ENCODE peak calls at places on chromosomes 13 and 19, in six cellular contexts. B, E, C, G, F and D are unnamed samples.

GRCh38 chr13:110483386-110483785 is 78.1 kb downstream of the RAB20 start:
- DNase-seq in C (no peak), G (no peak), F (no peak), E (no peak), B (no peak), D (no peak)

GRCh38 chr13:79779761-79780160 is 298.8 kb downstream of the NDFIP2 start:
- DNase-seq in C (peak; percentile 90), E (peak; percentile 52), B (peak; percentile 82), G (peak; percentile 51), F (no peak), D (peak; percentile 72)

GRCh38 chr19:3516675-3517207 is 10.6 kb downstream of the FZR1 start:
- DNase-seq in G (no peak), B (no peak), E (no peak), C (no peak), F (no peak), D (no peak)

GRCh38 chr13:99415851-99416331 is 85.4 kb upstream of the TM9SF2 start:
- DNase-seq in G (no peak), C (no peak), F (no peak), E (no peak), B (no peak), D (no peak)

GRCh38 chr13:24097064-24097463 is 63.5 kb upstream of the SPATA13 start:
- DNase-seq in C (peak; percentile 92), B (no peak), F (no peak), G (peak; percentile 76), E (peak; percentile 67), D (no peak)

GRCh38 chr13:41515491-41516139 is 58.3 kb downstream of the RGCC start:
- DNase-seq in G (no peak), B (no peak), F (no peak), E (no peak), C (no peak), D (no peak)

GRCh38 chr13:107873908-107874307 is 341.4 kb downstream of the LIG4 start:
- DNase-seq in C (peak; percentile 18), F (no peak), B (no peak), E (no peak), G (no peak), D (no peak)

GRCh38 chr13:27450921-27451461 is 627 bp upstream of the MTIF3 start:
- DNase-seq in B (peak; percentile 75), C (peak; percentile 75), F (peak; percentile 55), E (peak; percentile 51), G (peak; percentile 47), D (peak; percentile 58)

GRCh38 chr19:50565984-50566903 is 2.0 kb downstream of the LRRC4B start:
- DNase-seq in F (no peak), B (no peak), G (no peak), E (no peak), C (no peak), D (peak; percentile 74)

GRCh38 chr19:50780753-50781480 is 9.3 kb upstream of the ACP4 start:
- DNase-seq in B (no peak), E (no peak), G (no peak), C (no peak), F (no peak), D (no peak)

GRCh38 chr19:55117063-55117635 is 288 bp downstream of the PPP1R12C start:
- DNase-seq in G (no peak), F (no peak), C (peak; percentile 59), E (no peak), B (no peak), D (no peak)

GRCh38 chr13:30832845-30833332 is 73.2 kb upstream of the MEDAG start:
- DNase-seq in C (peak; percentile 55), G (no peak), F (peak; percentile 95), B (peak; percentile 93), E (no peak), D (peak; percentile 32)

GRCh38 chr19:4229179-4229931 is at the start of gene EBI3:
- DNase-seq in G (peak; percentile 65), E (peak; percentile 38), B (peak; percentile 23), C (peak; percentile 45), F (no peak), D (no peak)

GRCh38 chr13:97295279-97296182 is 73.4 kb downstream of the MBNL2 start:
- DNase-seq in F (no peak), G (peak; percentile 92), C (peak; percentile 74), B (peak; percentile 88), E (peak; percentile 91), D (no peak)

GRCh38 chr13:112785419-112785856 is 95.6 kb downstream of the ATP11A start:
- DNase-seq in B (no peak), C (no peak), F (no peak), E (no peak), G (no peak), D (no peak)

GRCh38 chr13:79541426-79542049 is 60.6 kb downstream of the NDFIP2 start:
- DNase-seq in G (peak; percentile 73), F (peak; percentile 56), C (peak; percentile 55), E (peak; percentile 76), B (peak; percentile 42), D (peak; percentile 40)

GRCh38 chr13:84867246-84867645 is 932.0 kb downstream of the SLITRK6 start:
- DNase-seq in C (no peak), G (no peak), E (no peak), B (peak; percentile 22), F (no peak), D (no peak)

GRCh38 chr19:16896913-16897571 is 8.2 kb downstream of the F2RL3 start:
- DNase-seq in G (peak; percentile 91), B (peak; percentile 86), E (peak; percentile 96), F (peak; percentile 51), C (peak; percentile 95), D (peak; percentile 98)

GRCh38 chr19:54325194-54325621 is 12.2 kb upstream of the LILRA5 start:
- DNase-seq in E (peak; percentile 33), B (peak; percentile 10), F (peak; percentile 31), C (peak; percentile 40), G (peak; percentile 8), D (peak; percentile 42)

GRCh38 chr19:3047307-3048189 is 14.7 kb downstream of the TLE5 start:
- DNase-seq in F (peak; percentile 63), G (peak; percentile 63), B (peak; percentile 42), C (peak; percentile 86), E (peak; percentile 89), D (peak; percentile 92)

GRCh38 chr19:23415034-23415433 is 19.8 kb upstream of the ZNF91 start:
- DNase-seq in B (no peak), F (no peak), E (no peak), G (no peak), C (no peak), D (peak; percentile 42)
- H3K9ac ChIP-seq in B (no peak overlapping the region), F (no peak overlapping the region), E (no peak overlapping the region), G (no peak overlapping the region), C (no peak overlapping the region), D (peak overlapping the region; percentile 65)

GRCh38 chr19:15198006-15198356 is 2.8 kb downstream of the NOTCH3 start:
- DNase-seq in B (no peak), E (no peak), F (no peak), G (no peak), C (peak; percentile 56), D (no peak)
- H3K4me3 ChIP-seq in B (no peak overlapping the region), E (no peak overlapping the region), F (no peak overlapping the region), G (no peak overlapping the region), C (no peak overlapping the region), D (no peak overlapping the region)

GRCh38 chr13:78286748-78287147 is 316.6 kb downstream of the POU4F1 start:
- DNase-seq in B (no peak), C (no peak), F (no peak), G (no peak), E (no peak), D (no peak)
- H3K9ac ChIP-seq in B (no peak overlapping the region), C (no peak overlapping the region), F (no peak overlapping the region), G (no peak overlapping the region), E (no peak overlapping the region), D (no peak overlapping the region)

GRCh38 chr19:709196-709964 is 645 bp downstream of the PALM start:
- DNase-seq in B (no peak), F (no peak), G (no peak), E (no peak), C (no peak), D (peak; percentile 55)

GRCh38 chr19:710767-711166 is 2.0 kb downstream of the PALM start:
- DNase-seq in E (no peak), C (no peak), G (no peak), B (no peak), F (no peak), D (no peak)

GRCh38 chr19:709965-710714 is 1.4 kb downstream of the PALM start:
- DNase-seq in B (no peak), G (no peak), F (no peak), C (no peak), E (no peak), D (peak; percentile 22)

GRCh38 chr19:711224-711623 is 2.5 kb downstream of the PALM start:
- DNase-seq in E (no peak), G (no peak), B (no peak), C (no peak), F (no peak), D (no peak)

GRCh38 chr19:708154-709141 is at the start of gene PALM:
- DNase-seq in B (no peak), G (no peak), C (no peak), E (no peak), F (no peak), D (peak; percentile 80)
- H3K4me3 ChIP-seq in B (no peak within 1 kb of the TSS), G (peak within 1 kb of the TSS; percentile 95), C (peak within 1 kb of the TSS; percentile 42), E (no peak within 1 kb of the TSS), F (peak within 1 kb of the TSS; percentile 45), D (peak within 1 kb of the TSS; percentile 92)

DNA sequence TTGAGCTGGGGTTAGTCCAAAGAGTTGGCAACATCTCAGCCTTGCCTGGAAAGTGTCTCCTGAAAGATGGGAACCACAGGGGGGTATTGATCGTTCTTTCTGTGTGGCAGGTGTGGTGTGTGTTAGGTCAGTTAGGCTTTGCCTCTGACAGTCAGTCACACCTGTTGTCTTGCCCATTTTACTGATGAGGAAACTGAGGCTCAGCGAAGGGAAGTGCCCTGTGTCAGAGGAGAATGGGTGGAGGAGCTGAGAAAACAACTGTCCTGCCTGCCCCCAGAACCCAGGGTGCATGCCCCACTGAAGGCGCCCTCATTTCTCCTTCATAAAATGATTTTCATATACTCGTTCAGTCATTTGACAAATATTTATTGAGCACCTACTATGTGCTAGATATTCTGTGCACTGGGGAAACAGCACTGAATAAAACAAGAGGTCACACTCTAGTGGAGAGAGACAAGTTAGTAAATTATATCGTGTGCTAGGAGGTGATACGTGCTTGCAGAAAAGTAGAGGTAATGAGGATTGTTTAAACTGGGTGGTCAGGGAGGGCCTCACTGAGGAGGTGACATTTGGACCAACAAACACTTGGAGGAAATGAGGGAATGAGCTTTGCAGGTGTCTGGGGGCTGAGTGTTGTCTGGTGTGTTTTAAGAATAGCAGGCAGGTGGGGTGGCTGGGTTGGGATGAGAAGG is 1.6 kb downstream of the FXYD5 start:
- DNase-seq in C (no peak), B (no peak), E (no peak), F (no peak), G (no peak), D (no peak)
- H3K9ac ChIP-seq in C (peak overlapping the region; percentile 100), B (peak overlapping the region; percentile 68), E (no peak overlapping the region), F (peak overlapping the region; percentile 93), G (peak overlapping the region; percentile 83), D (no peak overlapping the region)

GRCh38 chr13:25899952-25900351 is 151.9 kb downstream of the SHISA2 start:
- DNase-seq in C (no peak), F (no peak), B (no peak), G (no peak), E (no peak), D (no peak)
- H3K4me3 ChIP-seq in C (no peak overlapping the region), F (no peak overlapping the region), B (no peak overlapping the region), G (no peak overlapping the region), E (no peak overlapping the region), D (no peak overlapping the region)

GRCh38 chr19:1274081-1274851 is 1.1 kb upstream of the FAM174C start:
- DNase-seq in G (no peak), E (no peak), C (peak; percentile 21), B (no peak), F (no peak), D (no peak)
- H3K9ac ChIP-seq in G (peak overlapping the region; percentile 58), E (peak overlapping the region; percentile 85), C (peak overlapping the region; percentile 89), B (no peak overlapping the region), F (peak overlapping the region; percentile 97), D (no peak overlapping the region)